ENCODE peak calls at places on chromosomes 2 and 18, in nine cellular contexts. T, I, G, N, X, C, B, Y and W are unnamed samples.

GRCh38 chr18:50656396-50656795 is 96.5 kb downstream of the MAPK4 start:
- DNase-seq in T (no peak), I (no peak), G (no peak), N (no peak), X (no peak), C (no peak), B (no peak), Y (no peak), W (no peak)

GRCh38 chr2:656676-657075 is 20.5 kb downstream of the TMEM18 start:
- DNase-seq in T (no peak), I (no peak), G (no peak), N (peak; percentile 63), X (peak; percentile 27), C (no peak), B (no peak), Y (peak; percentile 20), W (no peak)

GRCh38 chr2:49035477-49035876 is 118.8 kb downstream of the FSHR start:
- DNase-seq in T (no peak), I (no peak), G (no peak), N (no peak), X (no peak), C (no peak), B (no peak), Y (no peak), W (no peak)

GRCh38 chr2:28352726-28353125 is 39.9 kb upstream of the FOSL2 start:
- DNase-seq in T (no peak), I (no peak), G (no peak), N (no peak), X (no peak), C (no peak), B (no peak), Y (no peak), W (no peak)

GRCh38 chr2:50895058-50895457 is 136.9 kb downstream of the NRXN1 start:
- DNase-seq in T (no peak), I (no peak), G (no peak), N (no peak), X (no peak), C (no peak), B (no peak), Y (no peak), W (no peak)

GRCh38 chr2:170147576-170147975 is 30.4 kb upstream of the MYO3B start:
- DNase-seq in T (no peak), I (no peak), G (peak; percentile 97), N (no peak), X (no peak), C (no peak), B (no peak), Y (no peak), W (no peak)

GRCh38 chr2:230899786-230900185 is 25.3 kb downstream of the GPR55 start:
- DNase-seq in T (no peak), I (no peak), G (no peak), N (peak; percentile 28), X (no peak), C (peak; percentile 53), B (no peak), Y (peak; percentile 8), W (no peak)

GRCh38 chr18:13558132-13558531 is 168.2 kb downstream of the FAM210A start:
- DNase-seq in T (no peak), I (peak; percentile 67), G (peak; percentile 32), N (no peak), X (peak; percentile 10), C (no peak), B (no peak), Y (no peak), W (no peak)

GRCh38 chr2:38076710-38077430 is 919 bp upstream of the CYP1B1 start:
- DNase-seq in T (no peak), I (peak; percentile 82), G (peak; percentile 63), N (peak; percentile 89), X (no peak), C (peak; percentile 80), B (peak; percentile 81), Y (peak; percentile 87), W (no peak)

GRCh38 chr2:53969285-53970094 is 1.3 kb downstream of the PSME4 start:
- DNase-seq in T (no peak), I (no peak), G (peak; percentile 95), N (no peak), X (no peak), C (no peak), B (no peak), Y (no peak), W (no peak)

GRCh38 chr2:69026026-69026425 is 13.0 kb downstream of the ANTXR1 start:
- DNase-seq in T (no peak), I (peak; percentile 69), G (peak; percentile 60), N (no peak), X (no peak), C (no peak), B (no peak), Y (no peak), W (no peak)

GRCh38 chr2:156306821-156307220 is 25.7 kb downstream of the NR4A2 start:
- DNase-seq in T (no peak), I (no peak), G (peak; percentile 81), N (no peak), X (no peak), C (no peak), B (no peak), Y (no peak), W (no peak)

GRCh38 chr2:232133078-232133477 is 171.6 kb downstream of the DIS3L2 start:
- DNase-seq in T (no peak), I (peak; percentile 13), G (no peak), N (no peak), X (no peak), C (no peak), B (no peak), Y (no peak), W (no peak)

GRCh38 chr2:5453648-5454390 is 238.4 kb upstream of the SOX11 start:
- DNase-seq in T (no peak), I (no peak), G (peak; percentile 10), N (no peak), X (no peak), C (no peak), B (no peak), Y (no peak), W (no peak)